ENCODE peak calls at places on chromosomes 1 and 21, in ten cellular contexts. W is AG04449; X is LHCN-M2; C is aorta; I is CD8-positive, alpha-beta T cell; F is EL; K is body of pancreas; Z is astrocyte of the hippocampus; O is dorsolateral prefrontal cortex; D is pons. T is an unnamed sample.

GRCh38 chr1:58762806-58763205 is 21.0 kb downstream of the JUN start:
- DNase-seq in W (no peak), X (peak), C (no peak), I (no peak), F (peak), K (no peak), Z (peak), O (no peak), D (no peak), T (no peak)

GRCh38 chr1:210775289-210775688 is 358.7 kb downstream of the KCNH1 start:
- DNase-seq in W (no peak), X (no peak), C (no peak), I (no peak), F (no peak), K (no peak), Z (no peak), O (no peak), D (no peak), T (no peak)

GRCh38 chr1:18989176-18989799 is 32.8 kb upstream of the IFFO2 start:
- DNase-seq in W (no peak), X (no peak), C (no peak), I (no peak), F (no peak), K (peak), Z (no peak), O (no peak), D (no peak), T (no peak)

GRCh38 chr1:154402409-154402921 is 2.7 kb upstream of the IL6R start:
- DNase-seq in W (no peak), X (no peak), C (peak), I (no peak), F (no peak), K (no peak), Z (no peak), O (no peak), D (no peak), T (no peak)

GRCh38 chr1:1033009-1033587 is 13.2 kb downstream of the AGRN start:
- DNase-seq in W (no peak), X (peak), C (peak), I (peak), F (peak), K (peak), Z (peak), O (peak), D (peak), T (peak)

GRCh38 chr21:41444703-41445464 is 18.8 kb downstream of the MX1 start:
- DNase-seq in W (no peak), X (no peak), C (no peak), I (no peak), F (no peak), K (no peak), Z (no peak), O (no peak), D (no peak), T (no peak)

GRCh38 chr1:182713939-182714338 is 29.6 kb upstream of the RGS8 start:
- DNase-seq in W (no peak), X (no peak), C (no peak), I (no peak), F (no peak), K (no peak), Z (no peak), O (no peak), D (no peak), T (no peak)

GRCh38 chr1:41500378-41500777 is 15.9 kb upstream of the EDN2 start:
- DNase-seq in W (no peak), X (peak), C (peak), I (no peak), F (no peak), K (peak), Z (peak), O (no peak), D (no peak), T (no peak)

GRCh38 chr1:227318852-227319607 is 738 bp upstream of the CDC42BPA start:
- DNase-seq in W (no peak), X (peak), C (no peak), I (no peak), F (peak), K (peak), Z (peak), O (peak), D (peak), T (peak)

GRCh38 chr1:241265428-241265827 is 91.6 kb downstream of the RGS7 start:
- DNase-seq in W (no peak), X (peak), C (no peak), I (no peak), F (peak), K (no peak), Z (no peak), O (no peak), D (no peak), T (no peak)

GRCh38 chr1:107802654-107803053 is 162.3 kb downstream of the VAV3 start:
- DNase-seq in W (no peak), X (no peak), C (no peak), I (no peak), F (no peak), K (no peak), Z (no peak), O (no peak), D (no peak), T (no peak)

GRCh38 chr1:34918609-34919561 is 10.6 kb downstream of the DLGAP3 start:
- DNase-seq in W (no peak), X (peak), C (no peak), I (no peak), F (no peak), K (no peak), Z (no peak), O (peak), D (peak), T (no peak)

GRCh38 chr1:36133484-36133883 is 8.5 kb upstream of the COL8A2 start:
- DNase-seq in W (peak), X (peak), C (peak), I (no peak), F (peak), K (peak), Z (peak), O (peak), D (no peak), T (no peak)

T was measured in left lobe of liver.